ENCODE peak calls at places on chromosomes 7 and 10, in ten cellular contexts. L, H, J, Y, O, V, X, Q, Z and T are unnamed samples.

GRCh38 chr10:100810835-100811116 is 65.4 kb downstream of the PAX2 start:
- DNase-seq in L (no peak), H (no peak), J (no peak), Y (no peak), O (no peak), V (no peak), X (no peak), Q (no peak), Z (no peak), T (no peak)

GRCh38 chr7:143395187-143396149 is 13.2 kb downstream of the EPHA1 start:
- DNase-seq in L (no peak), H (peak; percentile 11), J (no peak), Y (no peak), O (no peak), V (no peak), X (no peak), Q (no peak), Z (no peak), T (no peak)

GRCh38 chr10:17353568-17353967 is 100.8 kb downstream of the ST8SIA6 start:
- DNase-seq in L (no peak), H (no peak), J (no peak), Y (no peak), O (no peak), V (no peak), X (no peak), Q (no peak), Z (no peak), T (no peak)

GRCh38 chr10:22893776-22894175 is 34.1 kb upstream of the ARMC3 start:
- DNase-seq in L (no peak), H (no peak), J (no peak), Y (no peak), O (no peak), V (no peak), X (no peak), Q (no peak), Z (no peak), T (no peak)

GRCh38 chr7:47757946-47758371 is 176.0 kb upstream of the TNS3 start:
- DNase-seq in L (no peak), H (no peak), J (peak; percentile 92), Y (no peak), O (no peak), V (peak; percentile 74), X (peak; percentile 87), Q (peak; percentile 81), Z (peak; percentile 91), T (no peak)

GRCh38 chr7:1936006-1936310 is 265.9 kb downstream of the ELFN1 start:
- DNase-seq in L (no peak), H (no peak), J (no peak), Y (no peak), O (no peak), V (no peak), X (no peak), Q (no peak), Z (peak; percentile 54), T (no peak)

GRCh38 chr10:72692897-72693598 is 1.1 kb downstream of the MCU start:
- DNase-seq in L (peak; percentile 15), H (no peak), J (peak; percentile 19), Y (no peak), O (no peak), V (no peak), X (no peak), Q (no peak), Z (no peak), T (peak; percentile 44)

GRCh38 chr7:111164442-111164841 is 73.5 kb downstream of the LRRN3 start:
- DNase-seq in L (no peak), H (no peak), J (no peak), Y (no peak), O (no peak), V (no peak), X (no peak), Q (no peak), Z (no peak), T (no peak)

GRCh38 chr7:21370283-21370982 is 57.5 kb upstream of the SP4 start:
- DNase-seq in L (no peak), H (no peak), J (no peak), Y (no peak), O (no peak), V (no peak), X (no peak), Q (no peak), Z (no peak), T (no peak)

GRCh38 chr7:1449501-1449900 is 9.8 kb downstream of the MICALL2 start:
- DNase-seq in L (no peak), H (no peak), J (no peak), Y (no peak), O (no peak), V (no peak), X (no peak), Q (no peak), Z (no peak), T (no peak)

GRCh38 chr10:96512524-96512991 is 1.2 kb downstream of the TLL2 start:
- DNase-seq in L (no peak), H (no peak), J (peak; percentile 19), Y (peak; percentile 4), O (no peak), V (peak; percentile 28), X (peak; percentile 56), Q (peak; percentile 63), Z (no peak), T (peak; percentile 63)

GRCh38 chr10:130990536-130990935 is 321.0 kb downstream of the TCERG1L start:
- DNase-seq in L (no peak), H (no peak), J (peak; percentile 6), Y (no peak), O (no peak), V (no peak), X (no peak), Q (no peak), Z (no peak), T (no peak)

GRCh38 chr7:22864301-22864700 is 41.7 kb upstream of the TOMM7 start:
- DNase-seq in L (no peak), H (no peak), J (no peak), Y (no peak), O (no peak), V (no peak), X (no peak), Q (no peak), Z (no peak), T (no peak)

GRCh38 chr10:46298346-46299266 is 11.8 kb downstream of the ANTXRL start:
- DNase-seq in L (no peak), H (peak; percentile 1), J (no peak), Y (no peak), O (no peak), V (no peak), X (no peak), Q (no peak), Z (no peak), T (no peak)

GRCh38 chr7:106450716-106451115 is 165.9 kb upstream of the NAMPT start:
- DNase-seq in L (no peak), H (no peak), J (no peak), Y (no peak), O (no peak), V (no peak), X (no peak), Q (no peak), Z (no peak), T (no peak)

GRCh38 chr7:127379642-127380041 is 12.9 kb downstream of the ZNF800 start:
- DNase-seq in L (no peak), H (no peak), J (no peak), Y (no peak), O (no peak), V (no peak), X (no peak), Q (no peak), Z (no peak), T (no peak)

DNA sequence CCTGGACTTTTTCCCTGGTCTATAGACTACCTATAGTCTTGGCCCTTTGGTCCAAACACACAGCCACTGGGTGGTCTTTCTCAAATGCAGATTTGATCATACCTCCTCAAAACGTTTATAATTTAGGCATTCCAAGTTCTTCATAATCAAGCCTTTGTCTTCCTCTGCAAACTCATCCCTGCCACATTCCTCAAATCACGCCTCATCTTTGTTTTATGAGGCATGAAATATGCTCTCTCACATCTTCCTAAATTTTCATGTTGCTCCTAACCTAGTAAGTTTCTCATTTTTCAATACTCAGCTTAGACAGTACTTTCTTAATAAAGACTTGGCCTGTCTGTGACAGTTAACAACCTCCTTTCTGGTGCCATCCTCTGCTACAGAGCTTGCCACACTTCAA is 10.9 kb upstream of the HERC4 start:
- DNase-seq in L (no peak), H (no peak), J (no peak), Y (no peak), O (no peak), V (no peak), X (no peak), Q (no peak), Z (no peak), T (no peak)
- H3K4me1 ChIP-seq in L (no peaks in the 10 kb centered on the region), H (no peaks in the 10 kb centered on the region), J (peaks cover 10% of the 10 kb centered on the region), Y (no peaks in the 10 kb centered on the region), O (peaks cover 66% of the 10 kb centered on the region), V (no peaks in the 10 kb centered on the region), X (no peaks in the 10 kb centered on the region), Q (peaks cover 36% of the 10 kb centered on the region), Z (no peaks in the 10 kb centered on the region), T (no peaks in the 10 kb centered on the region)

GRCh38 chr7:134962270-134962669 is 24.0 kb upstream of the AGBL3 start:
- DNase-seq in L (no peak), H (no peak), J (no peak), Y (no peak), O (no peak), V (no peak), X (no peak), Q (no peak), Z (no peak), T (no peak)
- H3K4me3 ChIP-seq in L (no peak overlapping the region), H (no peak overlapping the region), J (no peak overlapping the region), Y (no peak overlapping the region), O (no peak overlapping the region), V (no peak overlapping the region), X (no peak overlapping the region), Q (no peak overlapping the region), Z (no peak overlapping the region), T (no peak overlapping the region)

GRCh38 chr7:73742338-73742752 is 3.7 kb upstream of the ABHD11 start:
- DNase-seq in L (no peak), H (peak; percentile 71), J (no peak), Y (no peak), O (no peak), V (no peak), X (no peak), Q (no peak), Z (no peak), T (no peak)
- H3K27ac ChIP-seq in L (peak overlapping the region; percentile 69), H (peak overlapping the region; percentile 100), J (no peak overlapping the region), Y (no peak overlapping the region), O (no peak overlapping the region), V (no peak overlapping the region), X (no peak overlapping the region), Q (no peak overlapping the region), Z (no peak overlapping the region), T (no peak overlapping the region)

DNA sequence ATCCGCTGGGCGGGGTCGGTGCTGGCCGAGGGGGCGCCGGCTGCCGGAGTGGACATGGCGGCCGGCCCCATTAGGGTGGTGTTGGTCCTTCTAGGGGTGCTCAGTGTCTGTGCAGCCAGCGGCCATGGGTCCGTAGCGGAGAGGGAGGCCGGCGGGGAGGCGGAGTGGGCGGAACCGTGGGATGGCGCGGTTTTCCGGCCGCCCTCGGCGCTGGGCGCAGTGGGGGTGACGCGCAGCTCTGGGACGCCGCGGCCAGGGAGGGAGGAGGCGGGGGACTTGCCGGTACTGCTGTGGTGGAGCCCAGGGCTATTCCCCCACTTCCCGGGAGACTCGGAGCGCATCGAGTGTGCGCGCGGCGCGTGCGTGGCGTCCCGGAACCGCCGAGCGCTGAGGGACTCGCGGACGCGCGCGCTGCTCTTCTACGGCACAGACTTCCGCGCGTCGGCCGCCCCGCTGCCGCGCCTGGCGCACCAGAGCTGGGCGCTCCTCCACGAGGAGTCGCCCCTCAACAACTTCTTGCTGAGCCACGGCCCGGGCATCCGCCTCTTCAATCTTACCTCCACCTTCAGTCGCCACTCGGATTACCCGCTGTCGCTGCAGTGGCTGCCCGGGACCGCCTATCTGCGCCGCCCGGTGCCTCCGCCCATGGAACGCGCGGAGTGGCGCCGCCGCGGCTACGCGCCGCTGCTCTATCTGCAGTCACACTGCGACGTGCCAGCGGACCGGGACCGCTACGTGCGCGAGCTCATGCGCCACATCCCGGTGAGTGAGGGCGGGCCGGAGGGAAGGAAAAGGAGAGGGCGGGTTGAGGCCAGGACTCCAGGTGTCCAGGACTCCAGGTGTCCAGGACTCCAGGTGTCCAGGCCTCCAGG is 9.3 kb upstream of the CHCHD1 start:
- DNase-seq in L (peak; percentile 75), H (peak; percentile 87), J (peak; percentile 80), Y (peak; percentile 82), O (peak; percentile 79), V (peak; percentile 89), X (peak; percentile 87), Q (peak; percentile 90), Z (peak; percentile 93), T (peak; percentile 82)
- H3K4me1 ChIP-seq in L (peaks cover 13% of the 10 kb centered on the region), H (peaks cover 8% of the 10 kb centered on the region), J (peaks cover 22% of the 10 kb centered on the region), Y (peaks cover 45% of the 10 kb centered on the region), O (peaks cover 27% of the 10 kb centered on the region), V (peaks cover 3% of the 10 kb centered on the region), X (peaks cover 3% of the 10 kb centered on the region), Q (peaks cover 32% of the 10 kb centered on the region), Z (peaks cover 2% of the 10 kb centered on the region), T (peaks cover 9% of the 10 kb centered on the region)